ENCODE peak calls at places on chromosomes 11 and 22, in seven cellular contexts. P is HL-60, B is GM06990, K is stomach, F is IMR-90, D is mucosa of descending colon, Z is heart left ventricle. J is an unnamed sample.

GRCh38 chr11:503179-503981 is 3.7 kb downstream of the RNH1 start:
- DNase-seq in P (peak), B (peak), K (no peak), F (peak), D (peak), Z (no peak), J (no peak)

GRCh38 chr11:68825603-68826002 is 16.1 kb downstream of the CPT1A start:
- DNase-seq in P (peak), B (no peak), K (peak), F (no peak), D (peak), Z (no peak), J (no peak)

GRCh38 chr22:19593991-19594569 is 69.9 kb upstream of the CLDN5 start:
- DNase-seq in P (no peak), B (no peak), K (no peak), F (no peak), D (no peak), Z (no peak), J (no peak)

GRCh38 chr22:44304354-44304753 is 8.4 kb downstream of the SHISAL1 start:
- DNase-seq in P (no peak), B (no peak), K (no peak), F (peak), D (no peak), Z (no peak), J (no peak)

GRCh38 chr11:85945788-85946187 is 90.6 kb downstream of the CCDC83 start:
- DNase-seq in P (peak), B (no peak), K (no peak), F (no peak), D (no peak), Z (no peak), J (no peak)

GRCh38 chr22:39984750-39985149 is 10.0 kb upstream of the FAM83F start:
- DNase-seq in P (no peak), B (no peak), K (no peak), F (no peak), D (no peak), Z (no peak), J (no peak)

GRCh38 chr11:13954591-13954990 is 7.9 kb upstream of the SPON1 start:
- DNase-seq in P (no peak), B (no peak), K (no peak), F (no peak), D (no peak), Z (no peak), J (no peak)

GRCh38 chr22:26318975-26319374 is 110.1 kb upstream of the ASPHD2 start:
- DNase-seq in P (no peak), B (no peak), K (no peak), F (no peak), D (no peak), Z (no peak), J (no peak)

GRCh38 chr11:57210731-57211335 is 26.2 kb downstream of the APLNR start:
- DNase-seq in P (no peak), B (no peak), K (no peak), F (no peak), D (no peak), Z (no peak), J (no peak)

GRCh38 chr11:100625041-100625440 is 62.0 kb upstream of the ARHGAP42 start:
- DNase-seq in P (no peak), B (no peak), K (no peak), F (no peak), D (no peak), Z (no peak), J (no peak)

GRCh38 chr11:117824571-117825537 is at the start of gene FXYD2:
- DNase-seq in P (no peak), B (no peak), K (peak), F (no peak), D (peak), Z (peak), J (no peak)

GRCh38 chr11:113274708-113275582 is 39.4 kb upstream of the TTC12 start:
- DNase-seq in P (no peak), B (no peak), K (no peak), F (no peak), D (no peak), Z (no peak), J (no peak)

GRCh38 chr11:70556884-70557741 is 158.8 kb downstream of the CTTN start:
- DNase-seq in P (peak), B (no peak), K (no peak), F (no peak), D (peak), Z (no peak), J (no peak)

GRCh38 chr11:8503872-8504491 is 90.0 kb downstream of the STK33 start:
- DNase-seq in P (no peak), B (no peak), K (no peak), F (no peak), D (peak), Z (no peak), J (no peak)

GRCh38 chr11:104968856-104969776 is 742 bp upstream of the CASP4 start:
- DNase-seq in P (no peak), B (no peak), K (no peak), F (peak), D (peak), Z (peak), J (peak)

GRCh38 chr22:37080438-37080837 is 28.9 kb downstream of the KCTD17 start:
- DNase-seq in P (no peak), B (no peak), K (no peak), F (no peak), D (no peak), Z (no peak), J (no peak)

GRCh38 chr22:22855617-22856308 is 31.9 kb upstream of the IGLL5 start:
- DNase-seq in P (no peak), B (no peak), K (no peak), F (no peak), D (peak), Z (no peak), J (no peak)
- TF ChIP-seq CTCF in P (peak), B (peak), K (no peak), F (peak), D (peak), Z (no peak), J (peak)

GRCh38 chr11:93784152-93784934 is at the start of gene MED17:
- DNase-seq in P (peak), B (peak), K (peak), F (peak), D (peak), Z (peak), J (peak)

GRCh38 chr11:93783767-93784151 is 323 bp upstream of the MED17 start:
- DNase-seq in P (no peak), B (peak), K (no peak), F (no peak), D (no peak), Z (no peak), J (no peak)

GRCh38 chr11:93783362-93783761 is 720 bp upstream of the MED17 start:
- DNase-seq in P (no peak), B (no peak), K (no peak), F (no peak), D (no peak), Z (no peak), J (no peak)

GRCh38 chr11:93784935-93785360 is 866 bp downstream of the MED17 start:
- DNase-seq in P (no peak), B (no peak), K (no peak), F (no peak), D (no peak), Z (no peak), J (no peak)
- TF ChIP-seq CTCF in P (no peak), B (no peak), K (no peak), F (no peak), D (no peak), Z (no peak), J (no peak)

DNA sequence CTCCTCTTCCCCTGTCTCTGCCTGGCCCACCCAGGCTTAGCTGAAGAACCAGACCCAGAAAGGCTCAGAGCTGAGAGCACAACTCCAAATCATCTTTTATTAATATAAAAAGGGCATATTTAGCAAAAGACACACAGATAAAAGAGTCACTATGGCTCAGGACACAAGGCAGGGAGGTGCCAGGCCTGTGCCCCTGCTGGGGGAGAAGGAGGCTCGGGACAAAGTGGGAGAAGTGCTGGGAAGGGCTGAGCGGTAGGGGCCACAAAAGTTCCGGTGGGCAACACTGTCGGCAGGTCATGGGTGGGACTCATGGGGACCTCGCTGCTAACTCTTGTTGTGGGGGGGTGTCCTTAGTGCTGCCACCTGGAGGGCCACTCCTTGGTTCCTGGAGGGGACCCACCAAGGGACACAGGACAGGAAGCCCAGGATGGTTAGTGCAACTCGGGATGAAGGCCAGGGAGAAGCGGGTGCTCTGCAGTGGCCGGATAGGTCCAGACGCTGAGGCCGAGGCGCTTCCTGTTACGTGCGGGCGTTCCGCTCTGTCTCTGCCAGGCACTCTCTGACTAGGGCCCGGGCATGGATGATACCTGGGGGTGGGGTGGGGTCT is 1.4 kb upstream of the PITPNM1 start:
- DNase-seq in P (no peak), B (no peak), K (peak), F (no peak), D (peak), Z (no peak), J (no peak)
- TF ChIP-seq CTCF in P (no peak), B (peak), K (no peak), F (no peak), D (no peak), Z (no peak), J (peak)

GRCh38 chr22:22390989-22391388 is 117.6 kb downstream of the ZNF280B start:
- DNase-seq in P (no peak), B (no peak), K (no peak), F (no peak), D (no peak), Z (no peak), J (no peak)

GRCh38 chr22:22388494-22388893 is 120.0 kb downstream of the ZNF280B start:
- DNase-seq in P (no peak), B (no peak), K (no peak), F (no peak), D (no peak), Z (no peak), J (no peak)

GRCh38 chr22:22387386-22387736 is 121.2 kb downstream of the ZNF280B start:
- DNase-seq in P (no peak), B (no peak), K (no peak), F (no peak), D (no peak), Z (no peak), J (no peak)

GRCh38 chr22:22386602-22387385 is 121.7 kb downstream of the ZNF280B start:
- DNase-seq in P (no peak), B (no peak), K (no peak), F (no peak), D (no peak), Z (no peak), J (no peak)

DNA sequence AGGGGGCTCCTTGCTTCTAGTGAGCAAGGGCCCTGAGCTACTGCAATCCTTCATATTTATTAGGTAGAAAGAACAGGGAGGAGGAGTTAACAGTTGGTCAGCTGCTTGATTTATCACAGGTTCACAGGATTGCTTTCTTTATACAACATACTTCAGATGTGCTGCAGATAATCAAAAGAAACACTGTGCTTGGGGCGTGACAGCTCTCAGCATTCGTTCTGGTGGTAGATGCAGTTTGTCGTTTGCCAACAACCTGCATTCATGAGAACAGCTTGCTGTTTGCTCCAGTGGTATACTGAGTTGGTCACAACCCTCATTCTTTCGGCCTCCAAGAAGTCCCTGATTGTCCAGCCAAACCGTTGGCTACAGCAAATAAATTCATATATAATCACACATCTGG is 120.5 kb downstream of the ZNF280B start:
- DNase-seq in P (no peak), B (no peak), K (no peak), F (no peak), D (no peak), Z (no peak), J (no peak)
- TF ChIP-seq CTCF in P (no peak), B (no peak), K (no peak), F (no peak), D (no peak), Z (no peak), J (no peak)

DNA sequence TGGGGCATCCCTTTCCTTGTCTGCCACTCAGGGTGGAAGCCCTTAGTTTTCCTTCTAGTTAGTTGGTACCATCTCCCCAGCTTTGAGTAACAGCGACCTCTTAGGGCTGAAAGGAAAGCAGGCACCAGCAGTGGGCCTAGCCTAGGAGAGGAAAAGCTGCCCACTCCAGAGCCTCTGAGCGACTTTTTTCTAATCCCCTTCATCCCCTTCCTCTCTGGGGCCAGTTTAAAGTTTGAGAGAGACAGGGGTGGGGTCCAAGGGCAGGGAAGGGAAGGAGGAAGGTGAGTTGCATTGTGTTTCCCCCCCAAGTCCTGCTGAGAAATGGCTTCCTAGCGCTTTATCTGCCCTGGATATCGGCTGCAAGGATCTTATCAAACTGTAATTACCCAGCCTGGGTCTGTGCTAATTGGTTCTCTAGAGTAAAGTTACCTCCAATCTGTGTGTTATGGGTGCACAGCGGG is 573.9 kb upstream of the CADM1 start:
- DNase-seq in P (no peak), B (peak), K (no peak), F (peak), D (no peak), Z (no peak), J (no peak)
- TF ChIP-seq CTCF in P (no peak), B (peak), K (no peak), F (peak), D (no peak), Z (no peak), J (no peak)